ENCODE peak calls at places on chromosomes 5 and 9, in nine cellular contexts. S is activated CD4-positive, alpha-beta T cell treated with anti-CD3 and anti-CD28 coated beads for 36 hours; P is GM13976; K is stimulated activated CD8-positive, alpha-beta memory T cell treated with anti-CD3 and anti-CD28 coated beads, Interleukin-12 subunit alpha, Interleukin-12 subunit beta, amount 100 ng/mL, for 4 hours; L is cardiac muscle cell; I is fibroblast of the aortic adventitia; E is BJ; T is ecto neural progenitor cell; Z is epithelial cell of esophagus. M is an unnamed sample.

GRCh38 chr5:1468629-1469527 is 23.6 kb upstream of the SLC6A3 start:
- DNase-seq in S (no peak), P (no peak), K (no peak), L (no peak), I (no peak), E (no peak), T (no peak), Z (no peak), M (no peak)

GRCh38 chr5:170917113-170917512 is 55.3 kb downstream of the RANBP17 start:
- DNase-seq in S (no peak), P (no peak), K (no peak), L (peak; percentile 20), I (peak; percentile 16), E (no peak), T (no peak), Z (no peak), M (peak; percentile 5)

GRCh38 chr5:143016777-143017374 is 246.7 kb downstream of the ARHGAP26 start:
- DNase-seq in S (peak; percentile 75), P (peak; percentile 43), K (no peak), L (peak; percentile 79), I (peak; percentile 73), E (no peak), T (no peak), Z (peak; percentile 74), M (peak; percentile 74)

GRCh38 chr5:149123211-149123610 is 18.1 kb upstream of the ABLIM3 start:
- DNase-seq in S (no peak), P (no peak), K (no peak), L (no peak), I (no peak), E (no peak), T (no peak), Z (no peak), M (no peak)

GRCh38 chr5:38921174-38921573 is 75.4 kb downstream of the OSMR start:
- DNase-seq in S (no peak), P (no peak), K (no peak), L (peak; percentile 16), I (no peak), E (no peak), T (no peak), Z (no peak), M (peak; percentile 10)

GRCh38 chr9:106487256-106487655 is 375.7 kb upstream of the ZNF462 start:
- DNase-seq in S (no peak), P (no peak), K (no peak), L (no peak), I (no peak), E (no peak), T (no peak), Z (no peak), M (no peak)

GRCh38 chr9:121984726-121985402 is 108.2 kb downstream of the TTLL11 start:
- DNase-seq in S (no peak), P (no peak), K (no peak), L (peak; percentile 90), I (peak; percentile 97), E (peak; percentile 82), T (no peak), Z (peak; percentile 62), M (peak; percentile 89)

GRCh38 chr5:18999478-18999877 is 988.5 kb downstream of the CDH18 start:
- DNase-seq in S (no peak), P (no peak), K (no peak), L (no peak), I (no peak), E (no peak), T (no peak), Z (no peak), M (no peak)

GRCh38 chr9:126397056-126397455 is 70.4 kb downstream of the MVB12B start:
- DNase-seq in S (peak; percentile 87), P (peak; percentile 46), K (peak; percentile 36), L (no peak), I (no peak), E (no peak), T (no peak), Z (no peak), M (no peak)

GRCh38 chr9:135128035-135128670 is 40.7 kb downstream of the OLFM1 start:
- DNase-seq in S (no peak), P (no peak), K (no peak), L (no peak), I (no peak), E (no peak), T (no peak), Z (no peak), M (no peak)

GRCh38 chr9:6068983-6069382 is 53.6 kb upstream of the RANBP6 start:
- DNase-seq in S (peak; percentile 17), P (peak; percentile 67), K (no peak), L (no peak), I (no peak), E (no peak), T (no peak), Z (no peak), M (no peak)

GRCh38 chr9:100595391-100596199 is 17.7 kb downstream of the CAVIN4 start:
- DNase-seq in S (peak; percentile 30), P (peak; percentile 47), K (no peak), L (peak; percentile 76), I (peak; percentile 83), E (no peak), T (no peak), Z (peak; percentile 65), M (peak; percentile 72)

M was measured in fibroblast of mammary gland.